ENCODE peak calls at places on chromosomes 5 and 9, in four cellular contexts. One of them, this sample, is unnamed.

GRCh38 chr5:126482591-126482990 is 59.4 kb downstream of the GRAMD2B start:
- DNase-seq in HCT116: no peak
- DNase-seq in endothelial cell of umbilical vein: no peak
- DNase-seq in GM12878: no peak
- DNase-seq in this sample: no peak

GRCh38 chr9:32340401-32340800 is 44.0 kb upstream of the ACO1 start:
- DNase-seq in endothelial cell of umbilical vein: no peak
- DNase-seq in HCT116: no peak
- DNase-seq in GM12878: no peak
- DNase-seq in this sample: no peak

GRCh38 chr9:14441976-14442651 is 128.2 kb upstream of the NFIB start:
- DNase-seq in endothelial cell of umbilical vein: no peak
- DNase-seq in GM12878: no peak
- DNase-seq in HCT116: peak; percentile 72
- DNase-seq in this sample: peak; percentile 87

GRCh38 chr5:160475864-160476438 is 54.3 kb downstream of the PTTG1 start:
- DNase-seq in GM12878: no peak
- DNase-seq in HCT116: no peak
- DNase-seq in endothelial cell of umbilical vein: no peak
- DNase-seq in this sample: no peak

GRCh38 chr9:72290311-72290710 is 74.7 kb downstream of the ZFAND5 start:
- DNase-seq in HCT116: no peak
- DNase-seq in GM12878: no peak
- DNase-seq in endothelial cell of umbilical vein: no peak
- DNase-seq in this sample: no peak

GRCh38 chr5:176818391-176819098 is 8.2 kb downstream of the UNC5A start:
- DNase-seq in GM12878: peak; percentile 34
- DNase-seq in endothelial cell of umbilical vein: no peak
- DNase-seq in HCT116: peak; percentile 40
- DNase-seq in this sample: no peak

GRCh38 chr5:129904667-129905466 is 602 bp downstream of the CHSY3 start:
- DNase-seq in endothelial cell of umbilical vein: no peak
- DNase-seq in HCT116: no peak
- DNase-seq in GM12878: no peak
- DNase-seq in this sample: peak; percentile 45

GRCh38 chr5:9318031-9318430 is 227.8 kb downstream of the SEMA5A start:
- DNase-seq in HCT116: no peak
- DNase-seq in endothelial cell of umbilical vein: no peak
- DNase-seq in GM12878: no peak
- DNase-seq in this sample: no peak

GRCh38 chr9:131398204-131398603 is 4.3 kb downstream of the PRRC2B start:
- DNase-seq in endothelial cell of umbilical vein: peak; percentile 49
- DNase-seq in HCT116: no peak
- DNase-seq in GM12878: peak; percentile 64
- DNase-seq in this sample: no peak

GRCh38 chr9:87007711-87008360 is 60.5 kb upstream of the GAS1 start:
- DNase-seq in HCT116: no peak
- DNase-seq in endothelial cell of umbilical vein: no peak
- DNase-seq in GM12878: no peak
- DNase-seq in this sample: no peak

GRCh38 chr5:172858990-172859811 is 25.1 kb downstream of the ERGIC1 start:
- DNase-seq in HCT116: no peak
- DNase-seq in GM12878: no peak
- DNase-seq in endothelial cell of umbilical vein: peak; percentile 96
- DNase-seq in this sample: no peak

GRCh38 chr5:19771174-19771835 is 216.7 kb downstream of the CDH18 start:
- DNase-seq in HCT116: no peak
- DNase-seq in GM12878: no peak
- DNase-seq in endothelial cell of umbilical vein: peak; percentile 87
- DNase-seq in this sample: peak; percentile 20

GRCh38 chr5:123505633-123506032 is 6.3 kb upstream of the CSNK1G3 start:
- DNase-seq in HCT116: no peak
- DNase-seq in GM12878: no peak
- DNase-seq in endothelial cell of umbilical vein: no peak
- DNase-seq in this sample: no peak

GRCh38 chr5:93512799-93513198 is 68.2 kb downstream of the NR2F1-AS1 start:
- DNase-seq in HCT116: no peak
- DNase-seq in endothelial cell of umbilical vein: peak; percentile 95
- DNase-seq in GM12878: no peak
- DNase-seq in this sample: no peak

GRCh38 chr5:90355635-90356034 is 53.9 kb downstream of the CETN3 start:
- DNase-seq in HCT116: no peak
- DNase-seq in endothelial cell of umbilical vein: no peak
- DNase-seq in GM12878: no peak
- DNase-seq in this sample: no peak

GRCh38 chr5:147753783-147754182 is 28.7 kb downstream of the JAKMIP2 start:
- DNase-seq in HCT116: no peak
- DNase-seq in endothelial cell of umbilical vein: no peak
- DNase-seq in GM12878: no peak
- DNase-seq in this sample: no peak

GRCh38 chr5:66842540-66842939 is 246.3 kb downstream of the MAST4 start:
- DNase-seq in HCT116: no peak
- DNase-seq in GM12878: no peak
- DNase-seq in endothelial cell of umbilical vein: no peak
- DNase-seq in this sample: no peak

GRCh38 chr9:89325733-89326132 is 7.4 kb downstream of the SECISBP2 start:
- DNase-seq in GM12878: no peak
- DNase-seq in endothelial cell of umbilical vein: no peak
- DNase-seq in HCT116: no peak
- DNase-seq in this sample: no peak

GRCh38 chr9:133114451-133114885 is 6.6 kb downstream of the RALGDS start:
- DNase-seq in endothelial cell of umbilical vein: no peak
- DNase-seq in HCT116: no peak
- DNase-seq in GM12878: no peak
- DNase-seq in this sample: no peak

GRCh38 chr5:35285011-35285410 is 54.7 kb upstream of the PRLR start:
- DNase-seq in endothelial cell of umbilical vein: no peak
- DNase-seq in HCT116: no peak
- DNase-seq in GM12878: no peak
- DNase-seq in this sample: no peak

GRCh38 chr5:153050496-153051179 is 439.8 kb upstream of the GRIA1 start:
- DNase-seq in GM12878: no peak
- DNase-seq in HCT116: no peak
- DNase-seq in endothelial cell of umbilical vein: no peak
- DNase-seq in this sample: no peak

GRCh38 chr9:127500399-127500798 is 49.1 kb downstream of the LRSAM1 start:
- DNase-seq in endothelial cell of umbilical vein: no peak
- DNase-seq in GM12878: no peak
- DNase-seq in HCT116: no peak
- DNase-seq in this sample: no peak

GRCh38 chr5:147552897-147553296 is 43.0 kb upstream of the DPYSL3 start:
- DNase-seq in HCT116: no peak
- DNase-seq in endothelial cell of umbilical vein: no peak
- DNase-seq in GM12878: no peak
- DNase-seq in this sample: no peak

GRCh38 chr9:123321874-123322770 is 33.9 kb upstream of the CRB2 start:
- DNase-seq in endothelial cell of umbilical vein: no peak
- DNase-seq in HCT116: no peak
- DNase-seq in GM12878: no peak
- DNase-seq in this sample: no peak

GRCh38 chr5:181062631-181063030 is 22.6 kb downstream of the BTNL9 start:
- DNase-seq in HCT116: no peak
- DNase-seq in endothelial cell of umbilical vein: no peak
- DNase-seq in GM12878: no peak
- DNase-seq in this sample: no peak

GRCh38 chr9:13478637-13479036 is 199.1 kb upstream of the MPDZ start:
- DNase-seq in HCT116: no peak
- DNase-seq in GM12878: no peak
- DNase-seq in endothelial cell of umbilical vein: no peak
- DNase-seq in this sample: no peak

GRCh38 chr9:98922721-98923435 is 20.8 kb upstream of the COL15A1 start:
- DNase-seq in endothelial cell of umbilical vein: no peak
- DNase-seq in GM12878: no peak
- DNase-seq in HCT116: no peak
- DNase-seq in this sample: no peak

GRCh38 chr9:86598411-86599239 is 244.4 kb upstream of the TUT7 start:
- DNase-seq in HCT116: no peak
- DNase-seq in endothelial cell of umbilical vein: no peak
- DNase-seq in GM12878: no peak
- DNase-seq in this sample: no peak

GRCh38 chr5:72559866-72560766 is 52.9 kb upstream of the ZNF366 start:
- DNase-seq in endothelial cell of umbilical vein: peak; percentile 82
- DNase-seq in GM12878: no peak
- DNase-seq in HCT116: no peak
- DNase-seq in this sample: peak; percentile 27

GRCh38 chr9:108212179-108212578 is 643.6 kb downstream of the ACTL7B start:
- DNase-seq in HCT116: no peak
- DNase-seq in GM12878: no peak
- DNase-seq in endothelial cell of umbilical vein: no peak
- DNase-seq in this sample: peak; percentile 27

GRCh38 chr5:118441034-118441433 is 547.3 kb downstream of the DTWD2 start:
- DNase-seq in GM12878: no peak
- DNase-seq in endothelial cell of umbilical vein: no peak
- DNase-seq in HCT116: no peak
- DNase-seq in this sample: no peak

GRCh38 chr5:133406208-133406607 is 206.1 kb downstream of the FSTL4 start:
- DNase-seq in endothelial cell of umbilical vein: no peak
- DNase-seq in HCT116: no peak
- DNase-seq in GM12878: no peak
- DNase-seq in this sample: no peak

GRCh38 chr9:134655591-134656333 is 14.2 kb downstream of the COL5A1 start:
- DNase-seq in HCT116: no peak
- DNase-seq in GM12878: no peak
- DNase-seq in endothelial cell of umbilical vein: no peak
- DNase-seq in this sample: no peak

GRCh38 chr5:76542887-76543690 is 80.1 kb downstream of the F2RL2 start:
- DNase-seq in endothelial cell of umbilical vein: no peak
- DNase-seq in GM12878: no peak
- DNase-seq in HCT116: no peak
- DNase-seq in this sample: peak; percentile 39
- TF ChIP-seq POLR2AphosphoS5 in endothelial cell of umbilical vein: no peak
- TF ChIP-seq POLR2AphosphoS5 in GM12878: no peak
- TF ChIP-seq POLR2AphosphoS5 in HCT116: no peak
- TF ChIP-seq POLR2AphosphoS5 in this sample: no peak

GRCh38 chr5:171080151-171080938 is 218.5 kb downstream of the RANBP17 start:
- DNase-seq in GM12878: no peak
- DNase-seq in endothelial cell of umbilical vein: no peak
- DNase-seq in HCT116: no peak
- DNase-seq in this sample: no peak
- TF ChIP-seq EZH2 in GM12878: no peak
- TF ChIP-seq EZH2 in endothelial cell of umbilical vein: no peak
- TF ChIP-seq EZH2 in HCT116: no peak
- TF ChIP-seq EZH2 in this sample: no peak

GRCh38 chr5:155150012-155150411 is 136.5 kb downstream of the KIF4B start:
- DNase-seq in HCT116: no peak
- DNase-seq in GM12878: no peak
- DNase-seq in endothelial cell of umbilical vein: no peak
- DNase-seq in this sample: no peak
- H3K4me2 ChIP-seq in HCT116: no peak overlapping the region
- H3K4me2 ChIP-seq in GM12878: no peak overlapping the region
- H3K4me2 ChIP-seq in endothelial cell of umbilical vein: no peak overlapping the region
- H3K4me2 ChIP-seq in this sample: no peak overlapping the region

DNA sequence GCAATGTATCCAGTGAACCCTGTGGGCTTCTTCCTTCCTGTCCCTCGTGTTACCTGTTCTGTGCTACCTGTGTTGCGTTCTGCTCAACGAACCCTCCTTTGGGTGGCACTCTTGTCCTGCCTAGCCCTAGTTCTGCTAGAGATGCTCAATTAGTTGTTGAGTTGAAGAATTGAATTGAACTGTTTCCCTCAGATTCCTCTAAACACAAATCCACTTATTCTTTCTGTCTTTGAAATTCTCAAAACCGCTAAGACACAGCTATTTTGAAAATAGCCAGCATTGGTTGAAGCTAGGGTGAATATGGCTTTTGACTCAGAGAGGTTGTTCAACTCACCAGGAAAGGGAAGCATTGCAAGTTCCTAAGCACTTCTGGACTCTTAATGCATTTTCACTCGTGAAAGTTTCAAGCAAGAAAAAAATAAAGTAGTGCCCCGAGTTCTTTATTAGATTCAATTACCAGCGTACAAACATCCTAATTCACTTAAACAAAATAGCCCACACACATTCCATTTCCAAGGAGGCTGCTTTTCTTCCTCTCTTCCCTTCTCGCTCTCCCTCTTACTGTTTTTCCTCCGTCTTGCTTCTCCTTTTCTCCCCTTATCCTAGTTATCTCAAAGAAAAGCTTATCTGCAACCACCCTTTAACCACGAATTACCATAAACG is 648 bp upstream of the ITGA1 start:
- DNase-seq in endothelial cell of umbilical vein: peak; percentile 24
- DNase-seq in HCT116: peak; percentile 50
- DNase-seq in GM12878: no peak
- DNase-seq in this sample: peak; percentile 56
- TF ChIP-seq POLR2AphosphoS5 in endothelial cell of umbilical vein: no peak
- TF ChIP-seq POLR2AphosphoS5 in HCT116: no peak
- TF ChIP-seq POLR2AphosphoS5 in GM12878: no peak
- TF ChIP-seq POLR2AphosphoS5 in this sample: no peak

GRCh38 chr5:1876708-1877433 is 5.9 kb downstream of the IRX4 start:
- DNase-seq in HCT116: no peak
- DNase-seq in endothelial cell of umbilical vein: no peak
- DNase-seq in GM12878: no peak
- DNase-seq in this sample: peak; percentile 46
- TF ChIP-seq EZH2 in HCT116: no peak
- TF ChIP-seq EZH2 in endothelial cell of umbilical vein: no peak
- TF ChIP-seq EZH2 in GM12878: no peak
- TF ChIP-seq EZH2 in this sample: peak; percentile 97

GRCh38 chr9:101528015-101528414 is 5.6 kb upstream of the RNF20 start:
- DNase-seq in HCT116: no peak
- DNase-seq in GM12878: no peak
- DNase-seq in endothelial cell of umbilical vein: no peak
- DNase-seq in this sample: no peak

GRCh38 chr9:101533334-101534187 is at the start of gene RNF20:
- DNase-seq in HCT116: peak; percentile 98
- DNase-seq in GM12878: peak; percentile 94
- DNase-seq in endothelial cell of umbilical vein: peak; percentile 99
- DNase-seq in this sample: peak; percentile 100

GRCh38 chr9:101527066-101527465 is 6.6 kb upstream of the RNF20 start:
- DNase-seq in GM12878: no peak
- DNase-seq in endothelial cell of umbilical vein: no peak
- DNase-seq in HCT116: no peak
- DNase-seq in this sample: no peak

GRCh38 chr9:101524371-101524770 is 9.3 kb upstream of the RNF20 start:
- DNase-seq in GM12878: no peak
- DNase-seq in endothelial cell of umbilical vein: no peak
- DNase-seq in HCT116: no peak
- DNase-seq in this sample: no peak

GRCh38 chr9:101530076-101530711 is 3.5 kb upstream of the RNF20 start:
- DNase-seq in endothelial cell of umbilical vein: peak; percentile 81
- DNase-seq in GM12878: peak; percentile 24
- DNase-seq in HCT116: peak; percentile 75
- DNase-seq in this sample: peak; percentile 89
- H3K4me2 ChIP-seq in endothelial cell of umbilical vein: no peak overlapping the region
- H3K4me2 ChIP-seq in GM12878: no peak overlapping the region
- H3K4me2 ChIP-seq in HCT116: peak overlapping the region; percentile 13
- H3K4me2 ChIP-seq in this sample: no peak overlapping the region

GRCh38 chr5:55569513-55569865 is 34.7 kb upstream of the PLPP1 start:
- DNase-seq in endothelial cell of umbilical vein: no peak
- DNase-seq in GM12878: no peak
- DNase-seq in HCT116: no peak
- DNase-seq in this sample: peak; percentile 30
- TF ChIP-seq POLR2AphosphoS5 in endothelial cell of umbilical vein: no peak
- TF ChIP-seq POLR2AphosphoS5 in GM12878: no peak
- TF ChIP-seq POLR2AphosphoS5 in HCT116: no peak
- TF ChIP-seq POLR2AphosphoS5 in this sample: no peak